ENCODE peak calls at places on chromosomes 12 and 14, in eight cellular contexts. One of them, this sample, is unnamed.

GRCh38 chr12:109775172-109775881 is 57.9 kb downstream of the TRPV4 start:
- DNase-seq in left lobe of liver: peak
- DNase-seq in MCF 10A: peak
- DNase-seq in astrocyte of the spinal cord: peak
- DNase-seq in CD8-positive, alpha-beta T cell: peak
- DNase-seq in fibroblast of lung: peak
- DNase-seq in HS-5: no peak
- DNase-seq in HFFc6: peak
- DNase-seq in this sample: peak

GRCh38 chr14:87916886-87917275 is 76.1 kb downstream of the GALC start:
- DNase-seq in left lobe of liver: no peak
- DNase-seq in MCF 10A: no peak
- DNase-seq in astrocyte of the spinal cord: no peak
- DNase-seq in CD8-positive, alpha-beta T cell: no peak
- DNase-seq in fibroblast of lung: no peak
- DNase-seq in HS-5: no peak
- DNase-seq in HFFc6: no peak
- DNase-seq in this sample: no peak

GRCh38 chr14:89592961-89593360 is 175.9 kb upstream of the FOXN3 start:
- DNase-seq in left lobe of liver: no peak
- DNase-seq in MCF 10A: no peak
- DNase-seq in astrocyte of the spinal cord: no peak
- DNase-seq in CD8-positive, alpha-beta T cell: no peak
- DNase-seq in fibroblast of lung: no peak
- DNase-seq in HS-5: no peak
- DNase-seq in HFFc6: no peak
- DNase-seq in this sample: no peak

GRCh38 chr12:122363782-122364181 is 58.7 kb downstream of the CLIP1 start:
- DNase-seq in left lobe of liver: no peak
- DNase-seq in MCF 10A: no peak
- DNase-seq in astrocyte of the spinal cord: no peak
- DNase-seq in CD8-positive, alpha-beta T cell: no peak
- DNase-seq in fibroblast of lung: no peak
- DNase-seq in HS-5: no peak
- DNase-seq in HFFc6: no peak
- DNase-seq in this sample: no peak

GRCh38 chr12:54328595-54329337 is 3.8 kb downstream of the COPZ1 start:
- DNase-seq in left lobe of liver: no peak
- DNase-seq in MCF 10A: no peak
- DNase-seq in astrocyte of the spinal cord: no peak
- DNase-seq in CD8-positive, alpha-beta T cell: no peak
- DNase-seq in fibroblast of lung: no peak
- DNase-seq in HS-5: no peak
- DNase-seq in HFFc6: no peak
- DNase-seq in this sample: no peak

GRCh38 chr12:113788020-113788856 is 177.9 kb downstream of the RBM19 start:
- DNase-seq in left lobe of liver: no peak
- DNase-seq in MCF 10A: peak
- DNase-seq in astrocyte of the spinal cord: peak
- DNase-seq in CD8-positive, alpha-beta T cell: no peak
- DNase-seq in fibroblast of lung: peak
- DNase-seq in HS-5: peak
- DNase-seq in HFFc6: peak
- DNase-seq in this sample: no peak

GRCh38 chr12:76074701-76075336 is 9.7 kb downstream of the NAP1L1 start:
- DNase-seq in left lobe of liver: no peak
- DNase-seq in MCF 10A: no peak
- DNase-seq in astrocyte of the spinal cord: no peak
- DNase-seq in CD8-positive, alpha-beta T cell: no peak
- DNase-seq in fibroblast of lung: no peak
- DNase-seq in HS-5: no peak
- DNase-seq in HFFc6: no peak
- DNase-seq in this sample: no peak

GRCh38 chr14:68479247-68479646 is 313.6 kb downstream of the ZFP36L1 start:
- DNase-seq in left lobe of liver: no peak
- DNase-seq in MCF 10A: no peak
- DNase-seq in astrocyte of the spinal cord: no peak
- DNase-seq in CD8-positive, alpha-beta T cell: no peak
- DNase-seq in fibroblast of lung: no peak
- DNase-seq in HS-5: no peak
- DNase-seq in HFFc6: peak
- DNase-seq in this sample: no peak

GRCh38 chr12:96431067-96431466 is 30.8 kb upstream of the CDK17 start:
- DNase-seq in left lobe of liver: no peak
- DNase-seq in MCF 10A: no peak
- DNase-seq in astrocyte of the spinal cord: no peak
- DNase-seq in CD8-positive, alpha-beta T cell: no peak
- DNase-seq in fibroblast of lung: no peak
- DNase-seq in HS-5: no peak
- DNase-seq in HFFc6: no peak
- DNase-seq in this sample: no peak

GRCh38 chr12:66191547-66192126 is 2.6 kb downstream of the IRAK3 start:
- DNase-seq in left lobe of liver: no peak
- DNase-seq in MCF 10A: no peak
- DNase-seq in astrocyte of the spinal cord: no peak
- DNase-seq in CD8-positive, alpha-beta T cell: no peak
- DNase-seq in fibroblast of lung: no peak
- DNase-seq in HS-5: no peak
- DNase-seq in HFFc6: no peak
- DNase-seq in this sample: no peak

GRCh38 chr12:47105914-47106674 is 26.3 kb upstream of the AMIGO2 start:
- DNase-seq in left lobe of liver: no peak
- DNase-seq in MCF 10A: no peak
- DNase-seq in astrocyte of the spinal cord: no peak
- DNase-seq in CD8-positive, alpha-beta T cell: no peak
- DNase-seq in fibroblast of lung: no peak
- DNase-seq in HS-5: no peak
- DNase-seq in HFFc6: no peak
- DNase-seq in this sample: no peak

GRCh38 chr12:106673151-106673550 is 90.3 kb downstream of the RFX4 start:
- DNase-seq in left lobe of liver: no peak
- DNase-seq in MCF 10A: no peak
- DNase-seq in astrocyte of the spinal cord: no peak
- DNase-seq in CD8-positive, alpha-beta T cell: no peak
- DNase-seq in fibroblast of lung: no peak
- DNase-seq in HS-5: no peak
- DNase-seq in HFFc6: no peak
- DNase-seq in this sample: no peak

GRCh38 chr14:64983439-64984310 is 3.0 kb upstream of the FNTB start:
- DNase-seq in left lobe of liver: no peak
- DNase-seq in MCF 10A: peak
- DNase-seq in astrocyte of the spinal cord: peak
- DNase-seq in CD8-positive, alpha-beta T cell: peak
- DNase-seq in fibroblast of lung: peak
- DNase-seq in HS-5: no peak
- DNase-seq in HFFc6: peak
- DNase-seq in this sample: peak

GRCh38 chr14:60655114-60655897 is 6.0 kb upstream of the SIX1 start:
- DNase-seq in left lobe of liver: no peak
- DNase-seq in MCF 10A: no peak
- DNase-seq in astrocyte of the spinal cord: no peak
- DNase-seq in CD8-positive, alpha-beta T cell: no peak
- DNase-seq in fibroblast of lung: no peak
- DNase-seq in HS-5: no peak
- DNase-seq in HFFc6: no peak
- DNase-seq in this sample: no peak

GRCh38 chr14:37709419-37710195 is 114.2 kb downstream of the TTC6 start:
- DNase-seq in left lobe of liver: no peak
- DNase-seq in MCF 10A: peak
- DNase-seq in astrocyte of the spinal cord: peak
- DNase-seq in CD8-positive, alpha-beta T cell: no peak
- DNase-seq in fibroblast of lung: peak
- DNase-seq in HS-5: no peak
- DNase-seq in HFFc6: peak
- DNase-seq in this sample: no peak